ENCODE peak calls at places on chromosomes 2 and 18, in ten cellular contexts. W, L, J, T, X, M, N, H, F and S are unnamed samples.

GRCh38 chr2:230824406-230824978 is 40.2 kb upstream of the ITM2C start:
- DNase-seq in F (peak; percentile 70), H (peak; percentile 55), M (peak; percentile 91), N (peak; percentile 83), L (peak; percentile 89), T (no peak), W (peak; percentile 34), J (peak; percentile 89), X (peak; percentile 46), S (no peak)

GRCh38 chr2:27494284-27494943 is 586 bp downstream of the FNDC4 start:
- DNase-seq in H (peak; percentile 64), W (no peak), J (peak; percentile 80), F (no peak), T (no peak), L (peak; percentile 29), M (peak; percentile 35), X (peak; percentile 58), N (no peak), S (no peak)

GRCh38 chr2:455913-456312 is 168.0 kb upstream of the ALKAL2 start:
- DNase-seq in J (no peak), H (no peak), F (no peak), W (no peak), M (no peak), T (no peak), X (no peak), N (no peak), L (no peak), S (no peak)

GRCh38 chr2:240857039-240858008 is 11.3 kb upstream of the AGXT start:
- DNase-seq in L (no peak), W (peak; percentile 63), M (no peak), X (no peak), T (no peak), J (no peak), H (no peak), N (no peak), F (no peak), S (peak; percentile 81)

GRCh38 chr2:97645112-97645699 is 656 bp upstream of the COX5B start:
- DNase-seq in L (peak; percentile 11), N (no peak), T (peak; percentile 86), J (peak; percentile 34), W (no peak), X (no peak), F (no peak), M (no peak), H (peak; percentile 7), S (peak; percentile 70)

GRCh38 chr2:135186054-135186453 is 134.0 kb downstream of the RAB3GAP1 start:
- DNase-seq in H (no peak), N (no peak), F (no peak), X (no peak), M (no peak), L (no peak), T (no peak), J (peak; percentile 15), W (no peak), S (no peak)

GRCh38 chr2:238811293-238811692 is 36.6 kb upstream of the TWIST2 start:
- DNase-seq in N (no peak), H (no peak), F (no peak), M (peak; percentile 69), W (no peak), X (no peak), T (no peak), L (no peak), J (peak; percentile 56), S (no peak)

GRCh38 chr2:84959045-84959493 is 11.9 kb upstream of the KCMF1 start:
- DNase-seq in N (no peak), J (peak; percentile 68), L (no peak), M (peak; percentile 78), T (no peak), X (no peak), F (no peak), H (peak; percentile 89), W (no peak), S (no peak)

GRCh38 chr2:105802587-105802986 is 57.9 kb downstream of the NCK2 start:
- DNase-seq in H (no peak), M (no peak), W (no peak), T (no peak), L (no peak), J (no peak), F (no peak), X (no peak), N (no peak), S (no peak)

GRCh38 chr2:64015386-64015785 is 3.8 kb downstream of the VPS54 start:
- DNase-seq in L (no peak), M (peak; percentile 18), J (peak; percentile 39), H (no peak), F (no peak), W (no peak), X (no peak), N (no peak), T (no peak), S (no peak)

GRCh38 chr2:129857200-129857599 is 122.3 kb upstream of the RAB6C start:
- DNase-seq in X (no peak), J (no peak), F (no peak), H (no peak), N (no peak), L (no peak), W (no peak), T (no peak), M (no peak), S (no peak)

GRCh38 chr2:7681852-7682461 is 764.7 kb downstream of the RNF144A start:
- DNase-seq in N (no peak), H (no peak), J (no peak), M (no peak), F (no peak), X (no peak), L (no peak), T (no peak), W (no peak), S (no peak)
- H3K4me3 ChIP-seq in N (no peak overlapping the region), H (no peak overlapping the region), J (no peak overlapping the region), M (no peak overlapping the region), F (no peak overlapping the region), X (no peak overlapping the region), L (no peak overlapping the region), T (no peak overlapping the region), W (no peak overlapping the region), S (no peak overlapping the region)

GRCh38 chr2:233063269-233063975 is 3.3 kb downstream of the INPP5D start:
- DNase-seq in J (no peak), L (no peak), X (no peak), H (no peak), F (no peak), W (peak; percentile 41), M (no peak), N (no peak), T (peak; percentile 62), S (no peak)

GRCh38 chr2:233061007-233061590 is 957 bp downstream of the INPP5D start:
- DNase-seq in T (peak; percentile 55), W (peak; percentile 25), J (no peak), M (no peak), N (no peak), L (no peak), F (no peak), H (no peak), X (no peak), S (no peak)

GRCh38 chr2:233061591-233062446 is 1.7 kb downstream of the INPP5D start:
- DNase-seq in J (peak; percentile 14), H (no peak), M (no peak), W (peak; percentile 60), N (no peak), L (no peak), T (peak; percentile 70), X (no peak), F (no peak), S (peak; percentile 78)

GRCh38 chr2:233062946-233063268 is 2.8 kb downstream of the INPP5D start:
- DNase-seq in X (no peak), L (no peak), N (no peak), H (no peak), T (peak; percentile 32), F (no peak), J (no peak), W (no peak), M (no peak), S (no peak)

GRCh38 chr2:233062447-233062842 is 2.3 kb downstream of the INPP5D start:
- DNase-seq in W (peak; percentile 23), X (no peak), L (no peak), H (no peak), J (no peak), F (no peak), M (no peak), T (no peak), N (no peak), S (no peak)
- H3K4me3 ChIP-seq in W (peak overlapping the region; percentile 51), X (no peak overlapping the region), L (no peak overlapping the region), H (no peak overlapping the region), J (no peak overlapping the region), F (no peak overlapping the region), M (no peak overlapping the region), T (peak overlapping the region; percentile 61), N (no peak overlapping the region), S (no peak overlapping the region)

DNA sequence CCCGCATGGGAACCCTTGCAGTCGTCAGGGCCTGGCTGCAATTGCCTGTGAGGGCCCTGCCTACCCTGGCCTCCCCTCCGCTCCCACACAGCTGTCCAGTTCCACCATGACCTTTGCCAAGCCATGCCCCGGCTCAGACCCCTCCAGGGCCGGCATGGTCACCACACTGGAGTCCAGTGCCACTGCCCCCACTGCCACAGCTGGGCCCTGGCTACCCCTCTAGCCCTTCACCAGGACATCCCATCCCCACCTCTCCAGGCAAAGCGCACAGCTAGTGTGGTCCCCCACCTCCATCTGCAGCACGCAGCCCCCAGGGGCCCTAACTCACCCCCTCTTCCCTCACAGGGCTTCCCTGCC is 70.3 kb upstream of the SMAD7 start:
- DNase-seq in F (no peak), W (no peak), X (peak; percentile 18), N (no peak), M (no peak), L (no peak), J (no peak), T (peak; percentile 62), H (no peak), S (no peak)
- H3K4me3 ChIP-seq in F (no peak overlapping the region), W (no peak overlapping the region), X (no peak overlapping the region), N (no peak overlapping the region), M (no peak overlapping the region), L (no peak overlapping the region), J (no peak overlapping the region), T (peak overlapping the region; percentile 23), H (no peak overlapping the region), S (no peak overlapping the region)

GRCh38 chr2:234955971-234956509 is 4.2 kb downstream of the SH3BP4 start:
- DNase-seq in T (no peak), J (no peak), N (no peak), X (no peak), H (no peak), L (no peak), F (no peak), W (no peak), M (no peak), S (no peak)

GRCh38 chr2:234952270-234953115 is 676 bp downstream of the SH3BP4 start:
- DNase-seq in W (peak; percentile 53), J (no peak), H (no peak), X (no peak), L (no peak), F (no peak), M (no peak), N (no peak), T (peak; percentile 69), S (peak; percentile 46)

GRCh38 chr2:234953116-234954031 is 1.6 kb downstream of the SH3BP4 start:
- DNase-seq in J (peak; percentile 36), T (no peak), H (no peak), W (peak; percentile 58), F (no peak), L (no peak), N (no peak), M (peak; percentile 52), X (no peak), S (no peak)

GRCh38 chr2:234955091-234955511 is 3.3 kb downstream of the SH3BP4 start:
- DNase-seq in L (no peak), T (no peak), F (no peak), N (no peak), W (no peak), M (no peak), H (no peak), X (no peak), J (no peak), S (no peak)

GRCh38 chr2:234954551-234954992 is 2.8 kb downstream of the SH3BP4 start:
- DNase-seq in H (peak; percentile 88), N (no peak), X (no peak), L (no peak), T (no peak), W (no peak), J (peak; percentile 61), F (no peak), M (peak; percentile 86), S (no peak)
- H3K4me3 ChIP-seq in H (peak overlapping the region; percentile 96), N (no peak overlapping the region), X (peak overlapping the region; percentile 85), L (peak overlapping the region; percentile 78), T (peak overlapping the region; percentile 63), W (peak overlapping the region; percentile 77), J (peak overlapping the region; percentile 98), F (peak overlapping the region; percentile 96), M (peak overlapping the region; percentile 84), S (no peak overlapping the region)